ENCODE peak calls at places on chromosome 15, in five cellular contexts. J, Z, K, W and I are unnamed samples.

GRCh38 chr15:77042245-77042644 is 28.7 kb downstream of the TSPAN3 start:
- DNase-seq in J (no peak), W (no peak), Z (no peak), K (no peak), I (no peak)

GRCh38 chr15:81163961-81164800 is 30.1 kb downstream of the CFAP161 start:
- DNase-seq in J (peak), W (no peak), Z (no peak), K (peak), I (peak)

GRCh38 chr15:76401285-76401684 is 64.7 kb downstream of the ISL2 start:
- DNase-seq in K (peak), Z (no peak), J (peak), W (no peak), I (no peak)

GRCh38 chr15:49832421-49832980 is 211.7 kb downstream of the DTWD1 start:
- DNase-seq in J (no peak), W (peak), K (peak), Z (no peak), I (peak)

GRCh38 chr15:90581771-90582471 is 52.2 kb downstream of the CRTC3 start:
- DNase-seq in Z (no peak), K (no peak), W (no peak), J (no peak), I (no peak)

GRCh38 chr15:99966815-99967214 is 233.6 kb upstream of the LYSMD4 start:
- DNase-seq in Z (no peak), W (no peak), K (no peak), J (no peak), I (no peak)

GRCh38 chr15:48515497-48515896 is 130.0 kb downstream of the FBN1 start:
- DNase-seq in W (no peak), J (no peak), Z (no peak), K (no peak), I (no peak)

GRCh38 chr15:48710952-48711495 is 65.5 kb upstream of the FBN1 start:
- DNase-seq in J (no peak), W (peak), Z (no peak), K (peak), I (no peak)

GRCh38 chr15:42070276-42070965 is 23.9 kb downstream of the PLA2G4D start:
- DNase-seq in K (no peak), Z (no peak), W (no peak), J (no peak), I (no peak)

GRCh38 chr15:48842501-48842900 is 31.6 kb upstream of the CEP152 start:
- DNase-seq in K (no peak), W (no peak), J (no peak), Z (no peak), I (no peak)

GRCh38 chr15:72604794-72605193 is 49.7 kb upstream of the GOLGA6B start:
- DNase-seq in K (peak), W (peak), J (no peak), Z (peak), I (peak)

GRCh38 chr15:57550640-57551039 is 41.1 kb upstream of the MYZAP start:
- DNase-seq in K (no peak), Z (no peak), W (peak), J (no peak), I (no peak)

GRCh38 chr15:52183562-52184173 is 7.5 kb downstream of the GNB5 start:
- DNase-seq in K (peak), Z (peak), W (peak), J (peak), I (no peak)

GRCh38 chr15:62389887-62390792 is 225.1 kb upstream of the C2CD4B start:
- DNase-seq in J (peak), Z (peak), K (peak), W (peak), I (peak)

GRCh38 chr15:78457101-78457500 is 19.1 kb downstream of the IREB2 start:
- DNase-seq in J (peak), W (no peak), Z (no peak), K (peak), I (no peak)

GRCh38 chr15:30997270-30997669 is 5.8 kb upstream of the MTMR10 start:
- DNase-seq in J (no peak), Z (no peak), K (no peak), W (no peak), I (no peak)

GRCh38 chr15:88378259-88378658 is 88.9 kb downstream of the MRPL46 start:
- DNase-seq in Z (no peak), J (peak), K (no peak), W (no peak), I (no peak)

GRCh38 chr15:72532991-72533601 is 59.0 kb downstream of the ARIH1 start:
- DNase-seq in J (no peak), W (peak), Z (no peak), K (no peak), I (peak)

GRCh38 chr15:67747949-67748348 is 77.4 kb upstream of the SKOR1 start:
- DNase-seq in K (no peak), W (no peak), Z (no peak), J (no peak), I (no peak)

GRCh38 chr15:45347033-45347432 is 31.3 kb downstream of the GATM start:
- DNase-seq in J (no peak), K (no peak), W (peak), Z (no peak), I (no peak)

GRCh38 chr15:43923553-43923952 is 96.8 kb downstream of the WDR76 start:
- DNase-seq in J (no peak), K (no peak), Z (no peak), W (no peak), I (no peak)
- H3K18ac ChIP-seq in J (no peak), K (no peak), Z (no peak), W (no peak), I (no peak)

GRCh38 chr15:64731807-64732151 is 43.6 kb downstream of the RBPMS2 start:
- DNase-seq in K (no peak), W (peak), J (no peak), Z (no peak), I (peak)
- H3K18ac ChIP-seq in K (no peak), W (no peak), J (no peak), Z (no peak), I (no peak)

DNA sequence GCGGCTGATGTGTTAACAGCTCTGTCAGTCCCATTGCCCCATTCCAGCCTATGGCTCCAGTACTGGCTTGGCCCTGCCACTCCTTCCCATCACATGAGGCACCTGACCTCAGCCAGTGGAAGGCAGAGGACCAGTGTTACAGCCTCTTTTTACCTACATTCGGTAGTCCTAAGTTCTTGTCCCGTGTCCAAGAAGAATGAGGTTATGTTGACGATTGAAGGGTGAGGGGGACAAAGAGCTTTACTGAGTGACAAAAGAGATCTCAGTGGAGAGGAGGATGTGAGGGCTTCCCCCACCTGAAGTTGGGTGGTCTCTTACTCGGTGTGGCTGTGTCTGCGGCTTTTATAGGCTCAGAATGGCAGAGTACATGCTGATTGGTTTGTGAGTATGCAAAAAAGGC is 7.3 kb upstream of the MPI start:
- DNase-seq in W (peak), J (no peak), K (no peak), Z (no peak), I (no peak)
- H3K18ac ChIP-seq in W (no peak), J (no peak), K (no peak), Z (peak), I (no peak)

DNA sequence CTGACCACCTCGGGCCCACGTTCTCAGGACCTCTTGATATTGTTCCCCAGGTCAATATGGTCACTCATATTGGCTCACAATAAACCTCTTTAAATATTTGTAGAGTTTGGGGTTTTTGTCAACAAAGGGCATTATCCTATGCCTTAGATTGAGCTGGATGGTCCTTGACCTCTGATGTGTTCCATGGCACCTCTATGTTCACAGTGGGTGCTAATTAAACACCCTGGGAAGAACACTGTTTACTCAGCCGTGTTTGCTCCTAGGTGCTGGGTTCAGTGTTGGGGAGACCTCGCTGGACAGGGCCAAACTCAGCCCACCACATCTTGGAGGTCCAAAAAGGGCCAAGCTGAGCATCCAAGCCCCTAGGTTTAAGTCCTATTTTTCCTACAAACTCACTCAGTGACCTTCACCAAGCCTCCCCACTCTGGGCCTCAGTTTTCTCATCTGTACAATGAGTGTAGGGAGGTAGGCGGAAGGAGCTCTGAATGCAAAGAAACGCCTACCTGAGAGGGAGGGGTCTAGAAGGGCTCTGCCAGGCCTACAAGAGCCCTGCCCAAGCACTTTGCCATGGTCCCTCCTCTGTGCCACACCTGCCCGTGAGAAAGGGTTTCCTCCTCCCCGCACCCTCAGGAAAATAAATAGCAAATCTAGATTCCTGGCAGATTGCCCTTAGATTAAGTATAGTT is 7.2 kb downstream of the FAM174B start:
- DNase-seq in Z (no peak), J (no peak), W (no peak), K (no peak), I (no peak)
- H3K18ac ChIP-seq in Z (peak), J (no peak), W (peak), K (no peak), I (peak)

GRCh38 chr15:85788796-85789495 is 5.8 kb downstream of the KLHL25 start:
- DNase-seq in W (peak), K (no peak), J (no peak), Z (no peak), I (no peak)
- H3K18ac ChIP-seq in W (no peak), K (no peak), J (no peak), Z (no peak), I (no peak)

DNA sequence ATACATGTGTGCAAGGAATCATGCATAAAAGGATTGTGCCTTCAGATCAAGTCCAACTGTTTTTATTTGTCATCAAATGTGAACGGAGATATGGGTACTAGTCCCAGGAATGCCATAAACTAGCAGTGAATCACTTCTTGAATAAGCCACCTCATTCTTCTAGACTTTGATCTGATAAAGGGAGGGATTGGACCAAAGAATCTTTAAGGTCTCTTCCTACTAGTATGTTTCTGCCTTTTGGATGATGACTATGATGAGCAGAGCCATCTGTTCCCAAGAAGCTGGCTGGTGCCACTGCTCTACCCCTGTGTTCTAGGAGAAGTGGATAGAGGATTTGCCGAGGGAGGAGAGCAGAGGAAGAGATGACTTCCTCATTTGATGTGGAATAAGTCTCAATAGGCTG is 28.8 kb upstream of the UACA start:
- DNase-seq in W (no peak), Z (no peak), J (peak), K (peak), I (no peak)
- H3K18ac ChIP-seq in W (no peak), Z (no peak), J (peak), K (no peak), I (no peak)

DNA sequence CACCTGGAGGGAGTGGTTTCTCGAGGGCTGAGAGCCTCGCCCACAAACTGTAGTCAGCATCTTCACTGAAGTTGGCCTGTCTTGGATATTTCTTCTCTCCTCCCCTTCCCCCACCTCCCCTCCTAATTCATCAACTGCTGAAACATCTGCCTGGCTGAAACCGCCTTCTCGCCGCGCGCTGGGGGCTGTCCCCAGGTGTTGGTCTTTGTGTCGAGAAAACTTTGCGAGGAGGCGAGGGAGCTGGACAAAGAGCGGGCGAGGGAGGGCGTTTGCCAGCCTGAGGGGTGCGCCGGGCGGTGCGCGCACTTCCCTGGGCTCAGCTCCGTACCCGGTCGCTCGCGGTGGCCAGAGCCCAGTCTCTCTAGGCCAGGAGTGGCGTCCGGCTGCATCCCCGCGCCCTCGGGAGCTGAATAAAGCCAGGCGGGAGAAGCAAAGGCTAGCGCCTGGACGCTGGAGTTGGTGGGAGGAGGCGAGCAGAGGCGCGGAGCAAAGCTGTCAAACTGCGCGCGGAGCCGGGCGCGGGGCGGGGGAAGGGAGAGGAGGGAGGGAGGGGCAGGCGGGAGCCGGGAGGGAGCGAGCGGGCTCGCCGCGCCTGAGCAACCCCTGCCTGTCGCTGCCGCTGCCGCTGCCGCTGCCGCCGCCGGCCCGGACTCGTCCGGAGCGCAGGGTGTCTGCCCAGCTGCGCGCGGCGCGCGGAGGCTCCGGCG is at the start of gene ST8SIA2:
- DNase-seq in Z (peak), K (no peak), W (peak), J (no peak), I (peak)
- H3K18ac ChIP-seq in Z (peak), K (no peak), W (peak), J (no peak), I (peak)

GRCh38 chr15:55434989-55435825 is 26.9 kb downstream of the PIERCE2 start:
- DNase-seq in J (peak), K (peak), Z (peak), W (peak), I (no peak)
- H3K18ac ChIP-seq in J (no peak), K (no peak), Z (no peak), W (no peak), I (no peak)